ENCODE peak calls at places on chromosomes 12 and 14, in six cellular contexts. V is IMR-90, P is mesenchymal stem cell, R is H1, D is H9, F is trophoblast cell. Y is an unnamed sample.

GRCh38 chr14:52863339-52863700 is 71.9 kb upstream of the GNPNAT1 start:
- DNase-seq in V (peak), P (peak), R (no peak), D (no peak), F (no peak), Y (no peak)

GRCh38 chr14:103550451-103551337 is 11.8 kb downstream of the BAG5 start:
- DNase-seq in V (no peak), P (no peak), R (no peak), D (no peak), F (no peak), Y (no peak)

GRCh38 chr12:11446372-11446771 is 51.0 kb upstream of the PRB2 start:
- DNase-seq in V (no peak), P (no peak), R (no peak), D (no peak), F (no peak), Y (no peak)

GRCh38 chr14:37641117-37641516 is 45.7 kb downstream of the TTC6 start:
- DNase-seq in V (no peak), P (no peak), R (no peak), D (no peak), F (no peak), Y (no peak)

GRCh38 chr12:131452444-131452860 is 258.4 kb upstream of the SFSWAP start:
- DNase-seq in V (no peak), P (no peak), R (peak), D (peak), F (no peak), Y (no peak)

GRCh38 chr12:72081787-72082186 is 143.1 kb downstream of the TPH2 start:
- DNase-seq in V (no peak), P (no peak), R (no peak), D (no peak), F (no peak), Y (no peak)

GRCh38 chr14:71322660-71323250 is 415.5 kb downstream of the PCNX1 start:
- DNase-seq in V (peak), P (peak), R (no peak), D (no peak), F (no peak), Y (no peak)

GRCh38 chr12:132476421-132476820 is 13.5 kb upstream of the FBRSL1 start:
- DNase-seq in V (no peak), P (no peak), R (no peak), D (no peak), F (no peak), Y (no peak)

GRCh38 chr14:69519253-69519661 is 34.7 kb downstream of the PLEKHD1 start:
- DNase-seq in V (no peak), P (no peak), R (no peak), D (no peak), F (peak), Y (no peak)

GRCh38 chr14:102675396-102675795 is 82.9 kb downstream of the RCOR1 start:
- DNase-seq in V (no peak), P (no peak), R (no peak), D (no peak), F (no peak), Y (no peak)

GRCh38 chr12:111443586-111443985 is 37.9 kb downstream of the SH2B3 start:
- DNase-seq in V (peak), P (peak), R (no peak), D (no peak), F (peak), Y (no peak)

GRCh38 chr12:71627438-71628002 is 36.1 kb downstream of the ZFC3H1 start:
- DNase-seq in V (no peak), P (no peak), R (no peak), D (no peak), F (no peak), Y (no peak)

GRCh38 chr12:122982963-122983788 is 2.7 kb downstream of the ARL6IP4 start:
- DNase-seq in V (no peak), P (no peak), R (no peak), D (no peak), F (no peak), Y (no peak)

GRCh38 chr14:61253064-61253753 is 27.9 kb downstream of the TMEM30B start:
- DNase-seq in V (no peak), P (no peak), R (no peak), D (no peak), F (no peak), Y (no peak)

GRCh38 chr14:52678591-52678990 is 16.8 kb downstream of the ERO1A start:
- DNase-seq in V (no peak), P (no peak), R (no peak), D (no peak), F (no peak), Y (no peak)

GRCh38 chr12:50283924-50284236 is 560 bp upstream of the LIMA1 start:
- DNase-seq in V (no peak), P (no peak), R (no peak), D (no peak), F (no peak), Y (no peak)

GRCh38 chr14:103317251-103317650 is 16.8 kb upstream of the EIF5 start:
- DNase-seq in V (no peak), P (no peak), R (no peak), D (peak), F (no peak), Y (no peak)

GRCh38 chr14:98292191-98292590 is 979.8 kb downstream of the BCL11B start:
- DNase-seq in V (no peak), P (no peak), R (no peak), D (no peak), F (no peak), Y (no peak)

GRCh38 chr14:50388256-50388931 is 8.3 kb downstream of the CDKL1 start:
- DNase-seq in V (no peak), P (peak), R (no peak), D (peak), F (no peak), Y (no peak)

GRCh38 chr14:37122288-37122687 is 50.1 kb downstream of the SLC25A21 start:
- DNase-seq in V (peak), P (peak), R (no peak), D (no peak), F (no peak), Y (no peak)

GRCh38 chr14:64715628-64716412 is 11.6 kb downstream of the PLEKHG3 start:
- DNase-seq in V (no peak), P (peak), R (peak), D (peak), F (no peak), Y (no peak)

GRCh38 chr14:78704965-78705364 is 534.8 kb downstream of the NRXN3 start:
- DNase-seq in V (no peak), P (no peak), R (no peak), D (no peak), F (no peak), Y (no peak)

GRCh38 chr14:105013150-105013787 is 7.6 kb downstream of the CDCA4 start:
- DNase-seq in V (peak), P (no peak), R (no peak), D (no peak), F (no peak), Y (no peak)

DNA sequence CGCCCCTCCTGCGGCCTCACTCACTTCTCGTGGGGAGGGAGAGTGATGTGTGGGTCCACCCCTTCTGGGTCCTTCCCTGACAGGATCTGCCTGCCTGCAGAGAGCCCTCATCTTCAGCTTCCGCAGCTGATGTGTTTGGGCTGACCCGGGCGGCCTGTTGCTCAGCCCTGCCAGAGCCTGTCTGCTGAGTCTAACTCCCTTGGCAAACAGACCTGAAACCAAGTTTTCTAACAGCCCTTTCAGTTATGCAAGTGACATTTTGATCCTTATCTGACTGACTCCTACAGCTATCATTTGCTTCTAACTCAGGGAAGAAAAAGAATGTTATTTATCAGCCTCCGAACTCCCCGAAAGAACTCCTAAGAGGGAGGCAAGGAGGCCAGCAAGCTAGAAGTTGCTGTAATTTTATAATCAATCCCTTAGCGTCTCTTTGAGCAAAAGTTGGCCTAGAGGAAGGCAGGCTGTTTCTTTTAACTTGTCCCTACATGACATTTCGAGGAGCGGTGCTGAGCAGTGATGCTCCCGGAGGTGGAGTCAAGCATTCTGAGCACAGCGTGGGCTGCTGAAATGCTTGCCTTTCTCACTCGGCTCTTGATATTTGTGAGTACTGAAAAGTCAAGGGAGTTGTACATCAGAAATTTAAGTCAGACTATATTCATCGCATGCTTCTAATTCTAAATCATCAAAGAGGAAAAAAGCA is 31.5 kb upstream of the CACNA2D4 start:
- DNase-seq in V (no peak), P (no peak), R (no peak), D (peak), F (peak), Y (no peak)
- H4K91ac ChIP-seq in V (no peak), P (no peak), R (no peak), D (no peak), F (no peak), Y (no peak)

GRCh38 chr14:58814476-58814875 is 176.7 kb downstream of the DACT1 start:
- DNase-seq in V (no peak), P (no peak), R (no peak), D (no peak), F (no peak), Y (no peak)
- H4K91ac ChIP-seq in V (no peak), P (no peak), R (no peak), D (no peak), F (no peak), Y (no peak)

DNA sequence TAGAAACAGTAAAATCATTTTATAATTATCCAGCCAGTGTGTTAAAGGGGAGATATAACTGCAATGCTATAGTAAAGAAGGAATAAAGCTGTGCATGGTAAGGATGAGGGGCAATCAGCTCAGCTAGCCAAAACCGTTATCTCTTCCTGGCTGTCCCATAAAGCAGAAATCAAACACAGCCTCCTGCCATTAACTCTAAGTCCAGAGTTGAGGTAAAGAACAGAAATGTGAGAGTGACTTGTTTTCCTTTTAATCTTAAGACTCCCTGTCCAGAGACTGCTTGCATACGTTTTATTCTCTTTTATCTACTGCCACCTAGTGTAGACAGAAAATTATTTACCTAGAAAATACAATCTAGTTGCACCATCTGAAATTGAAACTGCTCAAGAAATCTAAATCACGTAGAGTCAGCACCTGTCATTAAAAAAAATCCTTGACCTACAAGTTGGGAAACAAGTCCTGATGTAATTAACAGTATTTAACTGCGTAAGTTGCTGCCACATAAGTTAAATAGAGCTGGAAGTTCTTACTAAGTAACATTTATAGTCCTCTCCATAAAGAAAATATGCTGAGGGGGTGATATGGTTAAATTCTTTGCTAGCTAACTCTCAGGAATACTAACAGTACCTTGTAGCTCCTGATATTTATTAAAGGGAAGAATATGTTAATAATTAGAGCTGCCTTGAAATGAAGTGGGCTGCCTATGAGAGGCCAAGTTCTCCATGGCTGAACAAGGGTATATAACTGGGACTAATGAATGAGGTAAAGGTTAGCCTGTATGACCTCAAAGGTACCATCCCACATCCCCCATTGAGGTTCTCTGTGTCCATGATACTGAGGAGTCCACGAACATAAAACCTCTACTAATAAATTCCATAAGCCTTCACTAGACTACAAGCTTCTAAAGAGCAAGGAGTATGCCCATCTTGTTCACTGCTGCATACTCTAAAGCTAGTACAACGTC is 62.7 kb downstream of the GALNT4 start:
- DNase-seq in V (peak), P (peak), R (no peak), D (no peak), F (no peak), Y (no peak)
- H4K91ac ChIP-seq in V (peak), P (no peak), R (no peak), D (no peak), F (no peak), Y (no peak)

GRCh38 chr14:94113490-94113889 is 3.0 kb downstream of the IFI27 start:
- DNase-seq in V (peak), P (no peak), R (no peak), D (peak), F (no peak), Y (no peak)
- H4K91ac ChIP-seq in V (no peak), P (no peak), R (no peak), D (no peak), F (no peak), Y (no peak)

DNA sequence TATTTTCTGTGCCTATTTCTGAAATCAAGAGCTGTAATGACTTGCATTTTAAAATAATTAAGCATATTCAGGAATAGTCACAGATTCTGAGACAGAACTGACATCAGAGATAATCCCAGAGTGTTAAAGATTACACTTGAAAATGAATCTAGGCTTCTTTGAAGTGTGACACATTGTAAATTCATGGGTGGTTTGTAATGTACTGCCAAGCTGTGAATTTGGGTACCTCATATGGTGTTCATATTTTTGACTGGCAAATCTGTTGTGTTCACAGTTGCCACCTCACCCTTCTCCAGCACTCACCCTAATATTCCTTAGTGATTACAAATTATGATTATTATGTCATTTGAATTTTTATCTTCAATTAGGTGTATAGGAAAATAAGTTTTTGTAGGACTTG is 78.5 kb upstream of the CSRP2 start:
- DNase-seq in V (no peak), P (no peak), R (no peak), D (no peak), F (no peak), Y (no peak)
- H4K91ac ChIP-seq in V (no peak), P (no peak), R (no peak), D (no peak), F (no peak), Y (no peak)

GRCh38 chr12:6478406-6478805 is 7.9 kb upstream of the VAMP1 start:
- DNase-seq in V (no peak), P (no peak), R (no peak), D (no peak), F (no peak), Y (no peak)
- H4K91ac ChIP-seq in V (no peak), P (no peak), R (no peak), D (no peak), F (peak), Y (no peak)

DNA sequence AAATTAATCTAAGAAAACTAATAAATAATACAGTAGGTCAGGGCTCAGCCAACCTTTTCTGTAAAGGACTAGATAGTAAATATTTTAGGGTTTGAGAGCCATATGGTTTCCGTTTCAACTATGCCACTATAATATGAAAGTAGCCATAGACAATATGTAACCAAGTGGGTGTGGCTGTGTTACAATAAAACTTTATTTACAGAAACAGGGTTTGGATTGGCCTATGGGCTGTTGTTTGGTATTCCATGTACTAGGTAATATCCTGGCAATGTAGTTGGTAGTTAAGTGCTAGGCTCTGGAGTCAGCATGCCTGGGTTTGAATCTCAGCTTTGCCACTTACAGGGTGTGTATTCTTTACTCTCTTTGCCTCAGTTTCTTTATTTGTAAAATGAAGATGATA is 156.5 kb upstream of the RPH3A start:
- DNase-seq in V (no peak), P (no peak), R (no peak), D (no peak), F (no peak), Y (no peak)
- H4K91ac ChIP-seq in V (no peak), P (no peak), R (no peak), D (no peak), F (no peak), Y (no peak)

GRCh38 chr12:44526655-44527199 is 349.4 kb downstream of the NELL2 start:
- DNase-seq in V (no peak), P (no peak), R (no peak), D (no peak), F (no peak), Y (no peak)

GRCh38 chr12:44532940-44533339 is 343.2 kb downstream of the NELL2 start:
- DNase-seq in V (no peak), P (no peak), R (no peak), D (no peak), F (no peak), Y (no peak)

GRCh38 chr12:44537354-44537753 is 338.8 kb downstream of the NELL2 start:
- DNase-seq in V (no peak), P (no peak), R (no peak), D (no peak), F (no peak), Y (no peak)

GRCh38 chr12:44525806-44526654 is 350.1 kb downstream of the NELL2 start:
- DNase-seq in V (no peak), P (no peak), R (no peak), D (no peak), F (no peak), Y (no peak)

DNA sequence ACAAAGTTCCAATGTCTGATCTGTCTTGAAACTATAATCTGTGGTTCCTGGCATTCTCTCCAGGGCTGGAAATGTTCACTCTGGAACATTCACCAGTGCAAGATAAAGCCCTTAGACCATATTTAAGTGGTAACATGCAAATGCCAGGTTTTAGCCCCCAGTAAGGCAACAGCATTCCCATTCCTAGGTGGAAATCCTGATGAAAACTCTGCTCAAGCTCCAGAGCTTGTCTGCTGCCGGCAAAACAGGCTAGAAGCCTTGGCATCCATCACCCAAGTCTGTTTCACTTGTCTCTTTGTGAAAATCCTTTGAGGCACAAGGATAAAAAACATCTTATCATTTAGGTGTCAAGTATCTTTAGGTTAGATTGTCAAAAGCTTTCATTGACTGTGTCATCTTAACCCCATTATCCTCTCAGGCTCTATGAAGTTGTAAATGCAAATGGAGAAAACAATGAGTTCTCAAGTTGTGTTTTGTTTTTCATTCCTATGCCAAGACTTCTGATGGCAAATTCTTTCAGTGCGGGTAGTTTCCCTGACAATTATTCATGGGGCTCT is 344.7 kb downstream of the NELL2 start:
- DNase-seq in V (no peak), P (no peak), R (no peak), D (no peak), F (no peak), Y (no peak)
- H4K91ac ChIP-seq in V (no peak), P (no peak), R (no peak), D (no peak), F (no peak), Y (no peak)

DNA sequence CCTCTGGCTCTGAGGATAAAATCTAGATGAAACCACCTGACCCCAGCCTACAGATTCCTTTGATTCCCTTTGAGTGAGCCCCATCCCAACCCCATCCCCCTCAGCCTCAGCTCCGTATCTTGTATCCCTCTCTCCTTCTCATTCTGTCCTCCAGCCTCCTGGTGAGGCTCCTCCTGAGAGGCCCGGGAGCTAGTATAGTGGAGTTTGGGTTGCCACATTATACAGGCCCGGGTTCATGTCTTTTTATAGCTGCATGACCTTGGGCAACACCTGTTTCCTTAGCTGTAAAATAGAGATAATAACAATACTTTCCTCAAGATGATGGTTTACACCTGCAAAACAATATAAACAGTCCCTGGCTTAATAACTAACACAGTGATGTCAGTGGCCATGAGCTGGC is 89.8 kb downstream of the STAB2 start:
- DNase-seq in V (no peak), P (no peak), R (no peak), D (no peak), F (no peak), Y (no peak)
- H4K91ac ChIP-seq in V (no peak), P (no peak), R (no peak), D (no peak), F (no peak), Y (no peak)

Y was measured in neuronal stem cell.